ENCODE peak calls at places on chromosome 11, in seven cellular contexts. J is lower leg skin, O is fibroblast of the aortic adventitia, D is AG09319, T is lower lobe of right lung, F is Caco-2, U is mucosa of descending colon. A is an unnamed sample.
A peak's percentile ranks its signal among the peaks of the same experiment; 100 is the strongest.

GRCh38 chr11:117941163-117941707 is 12.0 kb upstream of the TMPRSS13 start:
- DNase-seq in J (peak; percentile 15), O (no peak), D (no peak), T (no peak), F (no peak), U (no peak), A (no peak)

GRCh38 chr11:44851496-44851895 is 99.2 kb downstream of the TP53I11 start:
- DNase-seq in J (no peak), O (no peak), D (no peak), T (no peak), F (no peak), U (no peak), A (no peak)

GRCh38 chr11:64097468-64098317 is 62.0 kb downstream of the FLRT1 start:
- DNase-seq in J (no peak), O (no peak), D (no peak), T (no peak), F (no peak), U (no peak), A (no peak)

GRCh38 chr11:125941606-125942275 is 4.1 kb upstream of the VSIG10L2 start:
- DNase-seq in J (no peak), O (peak; percentile 37), D (no peak), T (peak; percentile 71), F (peak; percentile 74), U (peak; percentile 83), A (no peak)

GRCh38 chr11:104873252-104873651 is 25.0 kb downstream of the CASP12 start:
- DNase-seq in J (no peak), O (no peak), D (no peak), T (no peak), F (no peak), U (no peak), A (no peak)

GRCh38 chr11:37988031-37988430 is 1390.0 kb upstream of the RAG2 start:
- DNase-seq in J (no peak), O (peak; percentile 35), D (peak; percentile 63), T (no peak), F (no peak), U (peak; percentile 7), A (no peak)

GRCh38 chr11:17967661-17968060 is 45.2 kb downstream of the SERGEF start:
- DNase-seq in J (no peak), O (no peak), D (no peak), T (no peak), F (no peak), U (no peak), A (no peak)

GRCh38 chr11:70544774-70545625 is 146.7 kb downstream of the CTTN start:
- DNase-seq in J (no peak), O (no peak), D (no peak), T (peak; percentile 38), F (no peak), U (no peak), A (no peak)

GRCh38 chr11:122733301-122733686 is 77.8 kb downstream of the UBASH3B start:
- DNase-seq in J (peak; percentile 34), O (peak; percentile 94), D (no peak), T (peak; percentile 60), F (no peak), U (peak; percentile 35), A (no peak)

GRCh38 chr11:94511932-94512781 is at the start of gene C11orf97:
- DNase-seq in J (no peak), O (no peak), D (no peak), T (peak; percentile 76), F (peak; percentile 83), U (peak; percentile 57), A (peak; percentile 53)

GRCh38 chr11:77669848-77670511 is 32.4 kb upstream of the CLNS1A start:
- DNase-seq in J (no peak), O (peak; percentile 17), D (no peak), T (no peak), F (no peak), U (no peak), A (no peak)

GRCh38 chr11:91219501-91219900 is 996.7 kb upstream of the CHORDC1 start:
- DNase-seq in J (no peak), O (peak; percentile 48), D (no peak), T (no peak), F (no peak), U (no peak), A (no peak)

GRCh38 chr11:82225502-82225901 is 508.2 kb downstream of the FAM181B start:
- DNase-seq in J (no peak), O (no peak), D (no peak), T (no peak), F (no peak), U (no peak), A (no peak)

GRCh38 chr11:82229346-82229745 is 504.3 kb downstream of the FAM181B start:
- DNase-seq in J (no peak), O (peak; percentile 47), D (no peak), T (no peak), F (no peak), U (no peak), A (no peak)

GRCh38 chr11:82225930-82226329 is 507.7 kb downstream of the FAM181B start:
- DNase-seq in J (no peak), O (no peak), D (no peak), T (no peak), F (no peak), U (no peak), A (no peak)
- TF ChIP-seq CTCF in J (no peak), O (no peak), D (no peak), T (no peak), F (no peak), U (no peak), A (no peak)

DNA sequence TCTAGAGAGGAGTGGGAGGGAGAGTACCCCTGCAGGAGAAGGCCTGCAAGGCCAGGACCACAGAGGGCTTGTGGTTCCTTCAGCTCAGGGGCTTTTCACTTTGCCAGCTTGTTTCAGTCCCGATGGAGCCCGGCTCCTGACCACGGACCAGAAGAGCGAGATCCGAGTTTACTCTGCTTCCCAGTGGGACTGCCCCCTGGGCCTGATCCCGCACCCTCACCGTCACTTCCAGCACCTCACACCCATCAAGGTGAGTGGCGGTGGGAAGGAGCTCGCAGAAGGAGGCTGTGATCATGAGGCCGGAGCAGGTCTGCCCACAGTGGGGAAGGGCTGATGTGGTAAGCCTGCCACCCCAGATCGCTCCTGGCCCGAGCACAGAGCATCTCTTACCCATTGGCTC is 13.5 kb downstream of the ACP2 start:
- DNase-seq in J (no peak), O (no peak), D (no peak), T (no peak), F (no peak), U (no peak), A (no peak)
- TF ChIP-seq CTCF in J (no peak), O (no peak), D (no peak), T (no peak), F (no peak), U (no peak), A (no peak)

GRCh38 chr11:57468276-57468675 is 7.9 kb downstream of the RTN4RL2 start:
- DNase-seq in J (no peak), O (no peak), D (no peak), T (no peak), F (no peak), U (no peak), A (no peak)
- TF ChIP-seq CTCF in J (no peak), O (no peak), D (no peak), T (no peak), F (no peak), U (no peak), A (no peak)

GRCh38 chr11:62592989-62593421 is 1.7 kb upstream of the TUT1 start:
- DNase-seq in J (no peak), O (no peak), D (no peak), T (no peak), F (no peak), U (no peak), A (no peak)

GRCh38 chr11:62592216-62592815 is 993 bp upstream of the TUT1 start:
- DNase-seq in J (no peak), O (no peak), D (no peak), T (no peak), F (no peak), U (no peak), A (no peak)

GRCh38 chr11:62593434-62594044 is 2.2 kb upstream of the TUT1 start:
- DNase-seq in J (peak; percentile 73), O (peak; percentile 76), D (peak; percentile 29), T (peak; percentile 90), F (peak; percentile 85), U (peak; percentile 95), A (peak; percentile 72)

GRCh38 chr11:62588966-62589637 is 2.2 kb downstream of the TUT1 start:
- DNase-seq in J (no peak), O (no peak), D (no peak), T (no peak), F (no peak), U (no peak), A (no peak)

DNA sequence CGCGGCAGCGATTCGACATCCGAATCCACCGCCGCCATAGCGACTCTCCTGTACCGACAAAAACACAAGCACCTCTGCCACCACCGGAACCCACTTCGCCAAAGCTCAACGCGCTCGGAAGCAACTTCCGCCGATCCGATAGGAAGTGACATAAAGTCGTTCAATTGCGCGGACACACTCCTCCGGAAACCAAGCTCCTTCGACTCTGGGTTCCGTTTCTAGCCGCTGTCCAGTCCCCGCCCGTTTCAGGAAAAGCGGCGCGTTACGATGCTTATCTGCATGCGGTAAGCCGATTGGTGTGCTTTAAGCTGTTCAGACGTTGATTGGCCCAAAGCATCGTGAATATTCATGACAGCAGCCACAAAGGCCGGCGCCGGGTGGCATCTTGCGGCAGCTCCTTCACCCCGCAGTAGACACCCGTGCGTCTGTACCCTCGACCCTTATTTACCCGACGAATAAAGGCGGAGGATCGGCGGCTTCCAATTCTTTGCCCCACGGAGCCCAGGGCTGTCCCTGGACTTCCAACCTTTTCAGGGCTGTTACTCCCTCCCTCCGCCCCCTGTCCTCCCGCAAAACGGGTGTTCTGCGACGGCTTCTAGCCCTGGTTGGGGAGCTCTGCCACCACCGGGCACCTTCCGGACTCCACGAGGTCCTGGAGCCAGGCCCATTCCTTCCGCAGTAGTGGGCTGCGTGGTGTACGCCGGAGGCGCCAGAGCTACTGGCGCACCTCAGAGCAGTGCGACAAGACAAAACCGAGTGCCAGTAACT is at the start of gene TUT1:
- DNase-seq in J (peak; percentile 98), O (peak; percentile 99), D (peak; percentile 96), T (peak; percentile 96), F (peak; percentile 98), U (peak; percentile 97), A (peak; percentile 97)
- TF ChIP-seq CTCF in J (no peak), O (no peak), D (no peak), T (peak; percentile 14), F (no peak), U (no peak), A (no peak)

GRCh38 chr11:102664001-102664752 is 39.0 kb upstream of the MMP20 start:
- DNase-seq in J (no peak), O (no peak), D (no peak), T (no peak), F (peak; percentile 54), U (no peak), A (no peak)

GRCh38 chr11:102666331-102666957 is 39.1 kb downstream of the MMP27 start:
- DNase-seq in J (no peak), O (peak; percentile 67), D (peak; percentile 12), T (no peak), F (peak; percentile 55), U (peak; percentile 28), A (no peak)

GRCh38 chr11:102669664-102670063 is 35.9 kb downstream of the MMP27 start:
- DNase-seq in J (no peak), O (no peak), D (no peak), T (no peak), F (no peak), U (no peak), A (no peak)
- TF ChIP-seq CTCF in J (no peak), O (no peak), D (no peak), T (no peak), F (no peak), U (no peak), A (no peak)